ENCODE peak calls at places on chromosomes 1 and 21, in nine cellular contexts. One of them, this sample, is unnamed.
A peak's percentile ranks its signal among the peaks of the same experiment; 100 is the strongest.

GRCh38 chr1:243977104-243977503 is 74.0 kb upstream of the ZBTB18 start:
- DNase-seq in astrocyte: peak; percentile 47
- DNase-seq in esophagus squamous epithelium: no peak
- DNase-seq in fibroblast of pulmonary artery: peak; percentile 18
- DNase-seq in uterus: no peak
- DNase-seq in lower leg skin: no peak
- DNase-seq in AG04450: no peak
- DNase-seq in MM.1S: peak; percentile 78
- DNase-seq in cardiac muscle cell: peak; percentile 36
- DNase-seq in this sample: no peak

GRCh38 chr21:35394634-35395369 is 345.7 kb upstream of the RUNX1 start:
- DNase-seq in lower leg skin: no peak
- DNase-seq in cardiac muscle cell: no peak
- DNase-seq in fibroblast of pulmonary artery: no peak
- DNase-seq in AG04450: no peak
- DNase-seq in MM.1S: no peak
- DNase-seq in uterus: no peak
- DNase-seq in esophagus squamous epithelium: no peak
- DNase-seq in astrocyte: peak; percentile 80
- DNase-seq in this sample: no peak

GRCh38 chr1:238409947-238410346 is 519.2 kb upstream of the ZP4 start:
- DNase-seq in astrocyte: peak; percentile 96
- DNase-seq in cardiac muscle cell: peak; percentile 35
- DNase-seq in MM.1S: no peak
- DNase-seq in lower leg skin: no peak
- DNase-seq in fibroblast of pulmonary artery: peak; percentile 39
- DNase-seq in uterus: no peak
- DNase-seq in AG04450: no peak
- DNase-seq in esophagus squamous epithelium: no peak
- DNase-seq in this sample: no peak

GRCh38 chr1:245261786-245262185 is 107.0 kb downstream of the KIF26B start:
- DNase-seq in astrocyte: no peak
- DNase-seq in AG04450: no peak
- DNase-seq in cardiac muscle cell: no peak
- DNase-seq in lower leg skin: no peak
- DNase-seq in uterus: no peak
- DNase-seq in esophagus squamous epithelium: no peak
- DNase-seq in fibroblast of pulmonary artery: no peak
- DNase-seq in MM.1S: no peak
- DNase-seq in this sample: no peak

GRCh38 chr1:227314014-227314848 is 4.1 kb downstream of the CDC42BPA start:
- DNase-seq in MM.1S: no peak
- DNase-seq in AG04450: no peak
- DNase-seq in fibroblast of pulmonary artery: no peak
- DNase-seq in astrocyte: no peak
- DNase-seq in uterus: no peak
- DNase-seq in cardiac muscle cell: no peak
- DNase-seq in esophagus squamous epithelium: no peak
- DNase-seq in lower leg skin: no peak
- DNase-seq in this sample: peak; percentile 44

GRCh38 chr1:232221790-232222499 is 408.0 kb downstream of the SIPA1L2 start:
- DNase-seq in fibroblast of pulmonary artery: no peak
- DNase-seq in MM.1S: no peak
- DNase-seq in cardiac muscle cell: peak; percentile 11
- DNase-seq in AG04450: no peak
- DNase-seq in esophagus squamous epithelium: no peak
- DNase-seq in astrocyte: peak; percentile 68
- DNase-seq in uterus: no peak
- DNase-seq in lower leg skin: peak; percentile 60
- DNase-seq in this sample: no peak

GRCh38 chr1:60156371-60156770 is 82.8 kb upstream of the C1orf87 start:
- DNase-seq in cardiac muscle cell: no peak
- DNase-seq in astrocyte: no peak
- DNase-seq in AG04450: no peak
- DNase-seq in MM.1S: no peak
- DNase-seq in lower leg skin: no peak
- DNase-seq in uterus: no peak
- DNase-seq in fibroblast of pulmonary artery: no peak
- DNase-seq in esophagus squamous epithelium: no peak
- DNase-seq in this sample: no peak

GRCh38 chr1:56798053-56798471 is 21.1 kb downstream of the FYB2 start:
- DNase-seq in fibroblast of pulmonary artery: peak; percentile 19
- DNase-seq in lower leg skin: no peak
- DNase-seq in astrocyte: peak; percentile 68
- DNase-seq in uterus: no peak
- DNase-seq in cardiac muscle cell: peak; percentile 20
- DNase-seq in AG04450: no peak
- DNase-seq in esophagus squamous epithelium: no peak
- DNase-seq in MM.1S: no peak
- DNase-seq in this sample: no peak

GRCh38 chr1:38175062-38175461 is 128.5 kb upstream of the POU3F1 start:
- DNase-seq in esophagus squamous epithelium: no peak
- DNase-seq in astrocyte: no peak
- DNase-seq in fibroblast of pulmonary artery: no peak
- DNase-seq in lower leg skin: no peak
- DNase-seq in AG04450: no peak
- DNase-seq in MM.1S: no peak
- DNase-seq in uterus: no peak
- DNase-seq in cardiac muscle cell: no peak
- DNase-seq in this sample: no peak

GRCh38 chr1:115314765-115315164 is 23.3 kb downstream of the NGF start:
- DNase-seq in MM.1S: no peak
- DNase-seq in astrocyte: peak; percentile 98
- DNase-seq in cardiac muscle cell: peak; percentile 83
- DNase-seq in AG04450: peak; percentile 61
- DNase-seq in uterus: no peak
- DNase-seq in fibroblast of pulmonary artery: peak; percentile 84
- DNase-seq in lower leg skin: no peak
- DNase-seq in esophagus squamous epithelium: no peak
- DNase-seq in this sample: no peak

GRCh38 chr1:96845464-96845863 is 123.9 kb downstream of the PTBP2 start:
- DNase-seq in esophagus squamous epithelium: no peak
- DNase-seq in AG04450: no peak
- DNase-seq in astrocyte: no peak
- DNase-seq in MM.1S: no peak
- DNase-seq in fibroblast of pulmonary artery: no peak
- DNase-seq in cardiac muscle cell: peak; percentile 38
- DNase-seq in uterus: no peak
- DNase-seq in lower leg skin: no peak
- DNase-seq in this sample: peak; percentile 35

GRCh38 chr21:21971384-21971783 is 973.2 kb downstream of the NCAM2 start:
- DNase-seq in esophagus squamous epithelium: no peak
- DNase-seq in AG04450: no peak
- DNase-seq in lower leg skin: no peak
- DNase-seq in uterus: no peak
- DNase-seq in fibroblast of pulmonary artery: no peak
- DNase-seq in astrocyte: no peak
- DNase-seq in cardiac muscle cell: no peak
- DNase-seq in MM.1S: no peak
- DNase-seq in this sample: no peak

GRCh38 chr21:36756527-36756926 is 57.6 kb downstream of the SIM2 start:
- DNase-seq in astrocyte: peak; percentile 45
- DNase-seq in AG04450: no peak
- DNase-seq in lower leg skin: no peak
- DNase-seq in cardiac muscle cell: no peak
- DNase-seq in uterus: no peak
- DNase-seq in esophagus squamous epithelium: no peak
- DNase-seq in fibroblast of pulmonary artery: no peak
- DNase-seq in MM.1S: no peak
- DNase-seq in this sample: peak; percentile 50

GRCh38 chr1:231170875-231171274 is 9.0 kb downstream of the TRIM67 start:
- DNase-seq in fibroblast of pulmonary artery: no peak
- DNase-seq in MM.1S: no peak
- DNase-seq in lower leg skin: no peak
- DNase-seq in cardiac muscle cell: no peak
- DNase-seq in uterus: no peak
- DNase-seq in esophagus squamous epithelium: no peak
- DNase-seq in astrocyte: no peak
- DNase-seq in AG04450: no peak
- DNase-seq in this sample: no peak
- TF ChIP-seq CTCF in fibroblast of pulmonary artery: peak; percentile 10
- TF ChIP-seq CTCF in MM.1S: peak; percentile 23
- TF ChIP-seq CTCF in lower leg skin: no peak
- TF ChIP-seq CTCF in cardiac muscle cell: peak; percentile 18
- TF ChIP-seq CTCF in uterus: no peak
- TF ChIP-seq CTCF in esophagus squamous epithelium: no peak
- TF ChIP-seq CTCF in astrocyte: no peak
- TF ChIP-seq CTCF in AG04450: no peak
- TF ChIP-seq CTCF in this sample: no peak

DNA sequence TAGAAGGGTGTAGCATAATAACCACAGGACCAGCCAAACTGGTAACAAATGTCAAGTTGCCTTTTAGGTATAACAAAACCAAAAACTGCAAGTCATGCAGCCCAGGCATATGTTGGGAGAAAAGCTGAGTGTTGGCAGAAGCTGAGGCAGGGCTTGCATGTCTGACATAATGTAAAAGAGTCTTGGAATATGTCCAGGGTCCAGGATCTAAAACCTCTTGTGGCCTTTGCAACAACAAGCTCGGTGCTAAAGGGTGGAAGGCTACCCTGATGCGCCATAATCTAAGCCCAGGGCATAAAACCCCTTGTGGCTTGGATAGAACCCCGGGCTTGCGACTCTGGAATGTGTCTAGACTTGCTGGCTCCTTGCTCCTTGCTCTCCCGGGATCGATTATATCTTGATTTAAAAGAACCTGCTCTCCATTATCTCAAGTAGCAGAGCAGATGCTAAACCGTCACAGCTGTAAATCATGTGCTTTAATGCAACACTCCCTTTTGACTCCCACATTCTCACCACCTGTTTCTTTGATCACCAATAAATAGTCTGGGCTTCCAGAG is 26.5 kb upstream of the SLC35A3 start:
- DNase-seq in uterus: no peak
- DNase-seq in lower leg skin: no peak
- DNase-seq in esophagus squamous epithelium: no peak
- DNase-seq in MM.1S: no peak
- DNase-seq in cardiac muscle cell: peak; percentile 82
- DNase-seq in AG04450: peak; percentile 21
- DNase-seq in astrocyte: peak; percentile 74
- DNase-seq in fibroblast of pulmonary artery: peak; percentile 79
- DNase-seq in this sample: no peak
- H3K4me3 ChIP-seq in uterus: no peak overlapping the region
- H3K4me3 ChIP-seq in lower leg skin: no peak overlapping the region
- H3K4me3 ChIP-seq in esophagus squamous epithelium: no peak overlapping the region
- H3K4me3 ChIP-seq in MM.1S: no peak overlapping the region
- H3K4me3 ChIP-seq in cardiac muscle cell: no peak overlapping the region
- H3K4me3 ChIP-seq in AG04450: no peak overlapping the region
- H3K4me3 ChIP-seq in astrocyte: no peak overlapping the region
- H3K4me3 ChIP-seq in fibroblast of pulmonary artery: no peak overlapping the region
- H3K4me3 ChIP-seq in this sample: no peak overlapping the region

GRCh38 chr1:167441222-167441621 is 77.1 kb downstream of the CD247 start:
- DNase-seq in fibroblast of pulmonary artery: no peak
- DNase-seq in uterus: no peak
- DNase-seq in cardiac muscle cell: no peak
- DNase-seq in MM.1S: no peak
- DNase-seq in AG04450: no peak
- DNase-seq in esophagus squamous epithelium: no peak
- DNase-seq in astrocyte: no peak
- DNase-seq in lower leg skin: no peak
- DNase-seq in this sample: no peak

GRCh38 chr1:167438171-167439138 is 79.9 kb downstream of the CD247 start:
- DNase-seq in fibroblast of pulmonary artery: no peak
- DNase-seq in cardiac muscle cell: no peak
- DNase-seq in MM.1S: no peak
- DNase-seq in AG04450: no peak
- DNase-seq in esophagus squamous epithelium: no peak
- DNase-seq in astrocyte: no peak
- DNase-seq in lower leg skin: peak; percentile 6
- DNase-seq in uterus: no peak
- DNase-seq in this sample: no peak

GRCh38 chr1:167440345-167440744 is 78.0 kb downstream of the CD247 start:
- DNase-seq in fibroblast of pulmonary artery: no peak
- DNase-seq in astrocyte: no peak
- DNase-seq in uterus: no peak
- DNase-seq in esophagus squamous epithelium: no peak
- DNase-seq in AG04450: no peak
- DNase-seq in MM.1S: no peak
- DNase-seq in lower leg skin: peak; percentile 12
- DNase-seq in cardiac muscle cell: no peak
- DNase-seq in this sample: no peak

GRCh38 chr1:167440776-167441175 is 77.6 kb downstream of the CD247 start:
- DNase-seq in esophagus squamous epithelium: no peak
- DNase-seq in MM.1S: no peak
- DNase-seq in lower leg skin: no peak
- DNase-seq in cardiac muscle cell: no peak
- DNase-seq in fibroblast of pulmonary artery: no peak
- DNase-seq in AG04450: no peak
- DNase-seq in uterus: no peak
- DNase-seq in astrocyte: no peak
- DNase-seq in this sample: no peak

GRCh38 chr1:167439301-167439988 is 78.9 kb downstream of the CD247 start:
- DNase-seq in lower leg skin: peak; percentile 15
- DNase-seq in fibroblast of pulmonary artery: peak; percentile 48
- DNase-seq in uterus: peak; percentile 30
- DNase-seq in cardiac muscle cell: peak; percentile 44
- DNase-seq in esophagus squamous epithelium: no peak
- DNase-seq in MM.1S: peak; percentile 61
- DNase-seq in AG04450: no peak
- DNase-seq in astrocyte: peak; percentile 23
- DNase-seq in this sample: peak; percentile 51
- TF ChIP-seq CTCF in lower leg skin: no peak
- TF ChIP-seq CTCF in fibroblast of pulmonary artery: peak; percentile 28
- TF ChIP-seq CTCF in uterus: peak; percentile 9
- TF ChIP-seq CTCF in cardiac muscle cell: peak; percentile 36
- TF ChIP-seq CTCF in esophagus squamous epithelium: no peak
- TF ChIP-seq CTCF in MM.1S: peak; percentile 33
- TF ChIP-seq CTCF in AG04450: peak; percentile 13
- TF ChIP-seq CTCF in astrocyte: no peak
- TF ChIP-seq CTCF in this sample: no peak

DNA sequence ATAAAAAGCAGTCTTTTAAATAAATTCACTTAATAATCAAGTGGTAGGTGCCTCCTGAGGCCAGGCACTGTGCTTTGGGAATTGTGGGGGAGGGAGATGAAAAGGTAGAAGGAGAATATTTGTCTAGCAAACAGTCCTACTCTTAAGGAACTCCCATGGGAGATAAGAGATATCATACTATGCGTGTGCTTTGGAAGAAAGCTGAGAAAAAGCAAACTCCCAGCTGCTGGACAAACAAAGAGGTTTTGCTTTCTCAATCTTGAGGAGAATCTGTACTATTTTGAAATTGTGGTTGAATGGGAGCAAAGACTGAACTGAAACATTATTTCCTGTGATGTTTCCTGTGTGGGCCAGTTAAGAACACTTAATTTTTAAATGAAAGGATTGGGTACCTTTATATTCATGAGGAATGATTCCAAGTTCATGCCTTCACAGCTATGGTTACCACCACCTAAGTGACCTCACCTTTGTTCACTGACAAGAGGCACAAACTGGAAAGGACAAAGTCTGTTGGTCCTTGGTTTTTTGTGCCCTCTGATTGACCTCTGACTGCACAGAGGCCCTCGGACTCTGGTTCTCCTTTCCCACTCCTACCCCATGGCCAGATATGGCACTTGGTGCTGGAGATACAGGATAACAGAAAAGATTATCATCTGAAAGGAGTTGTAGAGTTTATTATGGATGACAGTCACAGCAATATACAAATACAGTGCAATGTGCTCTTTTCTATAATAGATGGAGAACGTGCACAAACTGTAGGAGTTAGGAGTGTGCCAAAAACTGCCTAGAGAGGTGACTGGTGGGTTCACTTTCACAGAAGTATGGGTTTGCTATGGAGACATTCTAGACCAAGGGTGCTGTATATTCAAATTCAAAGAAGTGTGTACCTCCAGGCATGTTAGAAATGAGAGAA is 1.6 kb downstream of the CD53 start:
- DNase-seq in AG04450: no peak
- DNase-seq in lower leg skin: no peak
- DNase-seq in uterus: no peak
- DNase-seq in fibroblast of pulmonary artery: peak; percentile 8
- DNase-seq in esophagus squamous epithelium: no peak
- DNase-seq in cardiac muscle cell: peak; percentile 61
- DNase-seq in astrocyte: no peak
- DNase-seq in MM.1S: peak; percentile 35
- DNase-seq in this sample: no peak
- H3K4me3 ChIP-seq in AG04450: no peak overlapping the region
- H3K4me3 ChIP-seq in lower leg skin: no peak overlapping the region
- H3K4me3 ChIP-seq in uterus: no peak overlapping the region
- H3K4me3 ChIP-seq in fibroblast of pulmonary artery: no peak overlapping the region
- H3K4me3 ChIP-seq in esophagus squamous epithelium: peak overlapping the region; percentile 27
- H3K4me3 ChIP-seq in cardiac muscle cell: no peak overlapping the region
- H3K4me3 ChIP-seq in astrocyte: no peak overlapping the region
- H3K4me3 ChIP-seq in MM.1S: peak overlapping the region; percentile 87
- H3K4me3 ChIP-seq in this sample: no peak overlapping the region

This sample was measured in endothelial cell of umbilical vein.